ENCODE peak calls at places on chromosomes 6 and 20, in ten cellular contexts. H is effector CD8-positive, alpha-beta T cell; M is non-pigmented ciliary epithelial cell; U is hippocampal formation; A is NCI-H1436; J is amniotic stem cell; S is astrocyte; P is CD4-positive, alpha-beta memory T cell; C is fibroblast of gingiva; Z is kidney epithelial cell. O is an unnamed sample.

GRCh38 chr20:1569417-1569861 is 11.9 kb upstream of the SIRPD start:
- DNase-seq in S (peak), M (no peak), A (no peak), J (no peak), C (peak), H (no peak), Z (no peak), U (no peak), P (no peak), O (no peak)

GRCh38 chr20:51797357-51798025 is 4.8 kb downstream of the SALL4 start:
- DNase-seq in C (no peak), J (no peak), H (no peak), M (no peak), S (peak), A (no peak), U (no peak), P (no peak), Z (no peak), O (no peak)

GRCh38 chr6:122610690-122611455 is 668 bp downstream of the PKIB start:
- DNase-seq in P (peak), C (no peak), J (no peak), A (no peak), S (peak), H (no peak), Z (no peak), M (no peak), U (peak), O (no peak)

GRCh38 chr6:37489697-37490336 is 9.9 kb downstream of the CCDC167 start:
- DNase-seq in P (no peak), S (no peak), J (no peak), H (no peak), Z (no peak), C (no peak), M (no peak), A (no peak), U (no peak), O (no peak)

GRCh38 chr6:158816329-158816728 is 2.8 kb downstream of the EZR start:
- DNase-seq in S (no peak), J (no peak), H (no peak), M (no peak), P (no peak), Z (no peak), U (no peak), C (no peak), A (no peak), O (no peak)

GRCh38 chr20:23135449-23136447 is 49.6 kb upstream of the CD93 start:
- DNase-seq in Z (no peak), S (no peak), U (no peak), J (no peak), M (no peak), C (no peak), P (no peak), H (no peak), A (no peak), O (no peak)

GRCh38 chr6:39304951-39305350 is 9.3 kb downstream of the KCNK17 start:
- DNase-seq in S (no peak), H (no peak), C (no peak), M (no peak), U (no peak), J (no peak), P (no peak), A (no peak), Z (no peak), O (no peak)

GRCh38 chr6:53192590-53193232 is 44.1 kb upstream of the GCM1 start:
- DNase-seq in P (no peak), Z (no peak), J (no peak), H (no peak), A (no peak), U (no peak), C (no peak), M (no peak), S (no peak), O (no peak)

GRCh38 chr6:167245586-167245985 is 45.5 kb upstream of the UNC93A start:
- DNase-seq in A (no peak), P (no peak), H (no peak), M (no peak), J (no peak), Z (no peak), U (no peak), S (no peak), C (no peak), O (no peak)

GRCh38 chr6:24376875-24377274 is 19.0 kb upstream of the DCDC2 start:
- DNase-seq in P (no peak), A (no peak), S (no peak), U (no peak), Z (no peak), J (no peak), C (no peak), H (no peak), M (no peak), O (no peak)

GRCh38 chr6:108710046-108710445 is 138.2 kb upstream of the ARMC2 start:
- DNase-seq in H (no peak), U (no peak), Z (no peak), A (no peak), J (no peak), C (no peak), P (no peak), M (no peak), S (no peak), O (no peak)